ENCODE peak calls at places on chromosomes 1 and 21, in seven cellular contexts. One of them, this sample, is unnamed.

GRCh38 chr1:27560271-27561125 is 43.4 kb downstream of the AHDC1 start:
- DNase-seq in fibroblast of the aortic adventitia: no peak
- DNase-seq in natural killer cell treated with Interleukin-12 subunit alpha and Interleukin-12 subunit beta and Interleukin-15 and Interleukin-18, amount 100 ng/mL, for 72 hours: no peak
- DNase-seq in SK-MEL-5: no peak
- DNase-seq in BJ: no peak
- DNase-seq in NCI-H2029 treated with DMSO at 0.1 percent for 48 hours: no peak
- DNase-seq in Right ventricle myocardium superior: no peak
- DNase-seq in this sample: no peak

GRCh38 chr1:6177681-6178380 is 2.3 kb downstream of the CHD5 start:
- DNase-seq in fibroblast of the aortic adventitia: no peak
- DNase-seq in natural killer cell treated with Interleukin-12 subunit alpha and Interleukin-12 subunit beta and Interleukin-15 and Interleukin-18, amount 100 ng/mL, for 72 hours: no peak
- DNase-seq in SK-MEL-5: no peak
- DNase-seq in BJ: no peak
- DNase-seq in NCI-H2029 treated with DMSO at 0.1 percent for 48 hours: no peak
- DNase-seq in Right ventricle myocardium superior: no peak
- DNase-seq in this sample: no peak

GRCh38 chr1:180482425-180483275 is 19.7 kb downstream of the ACBD6 start:
- DNase-seq in fibroblast of the aortic adventitia: peak; percentile 76
- DNase-seq in natural killer cell treated with Interleukin-12 subunit alpha and Interleukin-12 subunit beta and Interleukin-15 and Interleukin-18, amount 100 ng/mL, for 72 hours: no peak
- DNase-seq in SK-MEL-5: peak; percentile 66
- DNase-seq in BJ: no peak
- DNase-seq in NCI-H2029 treated with DMSO at 0.1 percent for 48 hours: no peak
- DNase-seq in Right ventricle myocardium superior: no peak
- DNase-seq in this sample: no peak

GRCh38 chr1:226723640-226724532 is 15.2 kb downstream of the ITPKB start:
- DNase-seq in fibroblast of the aortic adventitia: peak; percentile 82
- DNase-seq in natural killer cell treated with Interleukin-12 subunit alpha and Interleukin-12 subunit beta and Interleukin-15 and Interleukin-18, amount 100 ng/mL, for 72 hours: no peak
- DNase-seq in SK-MEL-5: peak; percentile 71
- DNase-seq in BJ: no peak
- DNase-seq in NCI-H2029 treated with DMSO at 0.1 percent for 48 hours: no peak
- DNase-seq in Right ventricle myocardium superior: no peak
- DNase-seq in this sample: no peak

GRCh38 chr1:6345009-6345408 is 48.6 kb downstream of the ACOT7 start:
- DNase-seq in fibroblast of the aortic adventitia: no peak
- DNase-seq in natural killer cell treated with Interleukin-12 subunit alpha and Interleukin-12 subunit beta and Interleukin-15 and Interleukin-18, amount 100 ng/mL, for 72 hours: no peak
- DNase-seq in SK-MEL-5: no peak
- DNase-seq in BJ: no peak
- DNase-seq in NCI-H2029 treated with DMSO at 0.1 percent for 48 hours: no peak
- DNase-seq in Right ventricle myocardium superior: no peak
- DNase-seq in this sample: no peak

GRCh38 chr1:74504125-74505065 is 8.0 kb downstream of the LRRC53 start:
- DNase-seq in fibroblast of the aortic adventitia: peak; percentile 26
- DNase-seq in natural killer cell treated with Interleukin-12 subunit alpha and Interleukin-12 subunit beta and Interleukin-15 and Interleukin-18, amount 100 ng/mL, for 72 hours: no peak
- DNase-seq in SK-MEL-5: peak; percentile 76
- DNase-seq in BJ: no peak
- DNase-seq in NCI-H2029 treated with DMSO at 0.1 percent for 48 hours: no peak
- DNase-seq in Right ventricle myocardium superior: no peak
- DNase-seq in this sample: no peak

GRCh38 chr1:11414921-11415538 is 63.9 kb upstream of the DISP3 start:
- DNase-seq in fibroblast of the aortic adventitia: no peak
- DNase-seq in natural killer cell treated with Interleukin-12 subunit alpha and Interleukin-12 subunit beta and Interleukin-15 and Interleukin-18, amount 100 ng/mL, for 72 hours: no peak
- DNase-seq in SK-MEL-5: peak; percentile 16
- DNase-seq in BJ: no peak
- DNase-seq in NCI-H2029 treated with DMSO at 0.1 percent for 48 hours: no peak
- DNase-seq in Right ventricle myocardium superior: no peak
- DNase-seq in this sample: no peak

GRCh38 chr1:84505167-84506001 is 802 bp upstream of the SPATA1 start:
- DNase-seq in fibroblast of the aortic adventitia: peak; percentile 71
- DNase-seq in natural killer cell treated with Interleukin-12 subunit alpha and Interleukin-12 subunit beta and Interleukin-15 and Interleukin-18, amount 100 ng/mL, for 72 hours: peak; percentile 80
- DNase-seq in SK-MEL-5: peak; percentile 5
- DNase-seq in BJ: no peak
- DNase-seq in NCI-H2029 treated with DMSO at 0.1 percent for 48 hours: peak; percentile 23
- DNase-seq in Right ventricle myocardium superior: no peak
- DNase-seq in this sample: no peak

GRCh38 chr1:230609208-230609607 is 33.1 kb upstream of the COG2 start:
- DNase-seq in fibroblast of the aortic adventitia: no peak
- DNase-seq in natural killer cell treated with Interleukin-12 subunit alpha and Interleukin-12 subunit beta and Interleukin-15 and Interleukin-18, amount 100 ng/mL, for 72 hours: no peak
- DNase-seq in SK-MEL-5: no peak
- DNase-seq in BJ: no peak
- DNase-seq in NCI-H2029 treated with DMSO at 0.1 percent for 48 hours: no peak
- DNase-seq in Right ventricle myocardium superior: no peak
- DNase-seq in this sample: no peak

GRCh38 chr1:156102634-156103511 is 11.6 kb upstream of the LMNA start:
- DNase-seq in fibroblast of the aortic adventitia: peak; percentile 46
- DNase-seq in natural killer cell treated with Interleukin-12 subunit alpha and Interleukin-12 subunit beta and Interleukin-15 and Interleukin-18, amount 100 ng/mL, for 72 hours: no peak
- DNase-seq in SK-MEL-5: no peak
- DNase-seq in BJ: no peak
- DNase-seq in NCI-H2029 treated with DMSO at 0.1 percent for 48 hours: no peak
- DNase-seq in Right ventricle myocardium superior: no peak
- DNase-seq in this sample: no peak

GRCh38 chr1:153728305-153729066 is 636 bp downstream of the INTS3 start:
- DNase-seq in fibroblast of the aortic adventitia: peak; percentile 52
- DNase-seq in natural killer cell treated with Interleukin-12 subunit alpha and Interleukin-12 subunit beta and Interleukin-15 and Interleukin-18, amount 100 ng/mL, for 72 hours: no peak
- DNase-seq in SK-MEL-5: peak; percentile 63
- DNase-seq in BJ: no peak
- DNase-seq in NCI-H2029 treated with DMSO at 0.1 percent for 48 hours: no peak
- DNase-seq in Right ventricle myocardium superior: peak; percentile 57
- DNase-seq in this sample: peak; percentile 61

GRCh38 chr1:145995964-145996432 is 381 bp downstream of the TXNIP start:
- DNase-seq in fibroblast of the aortic adventitia: no peak
- DNase-seq in natural killer cell treated with Interleukin-12 subunit alpha and Interleukin-12 subunit beta and Interleukin-15 and Interleukin-18, amount 100 ng/mL, for 72 hours: no peak
- DNase-seq in SK-MEL-5: no peak
- DNase-seq in BJ: no peak
- DNase-seq in NCI-H2029 treated with DMSO at 0.1 percent for 48 hours: no peak
- DNase-seq in Right ventricle myocardium superior: no peak
- DNase-seq in this sample: no peak

GRCh38 chr1:228781161-228781771 is 46.0 kb downstream of the RHOU start:
- DNase-seq in fibroblast of the aortic adventitia: peak; percentile 36
- DNase-seq in natural killer cell treated with Interleukin-12 subunit alpha and Interleukin-12 subunit beta and Interleukin-15 and Interleukin-18, amount 100 ng/mL, for 72 hours: no peak
- DNase-seq in SK-MEL-5: peak; percentile 6
- DNase-seq in BJ: peak; percentile 28
- DNase-seq in NCI-H2029 treated with DMSO at 0.1 percent for 48 hours: no peak
- DNase-seq in Right ventricle myocardium superior: peak; percentile 50
- DNase-seq in this sample: no peak

GRCh38 chr1:227915564-227916553 is 31.9 kb downstream of the WNT9A start:
- DNase-seq in fibroblast of the aortic adventitia: no peak
- DNase-seq in natural killer cell treated with Interleukin-12 subunit alpha and Interleukin-12 subunit beta and Interleukin-15 and Interleukin-18, amount 100 ng/mL, for 72 hours: no peak
- DNase-seq in SK-MEL-5: no peak
- DNase-seq in BJ: no peak
- DNase-seq in NCI-H2029 treated with DMSO at 0.1 percent for 48 hours: no peak
- DNase-seq in Right ventricle myocardium superior: peak; percentile 35
- DNase-seq in this sample: peak; percentile 79

GRCh38 chr1:225156254-225156653 is 226.8 kb downstream of the DNAH14 start:
- DNase-seq in fibroblast of the aortic adventitia: peak; percentile 18
- DNase-seq in natural killer cell treated with Interleukin-12 subunit alpha and Interleukin-12 subunit beta and Interleukin-15 and Interleukin-18, amount 100 ng/mL, for 72 hours: no peak
- DNase-seq in SK-MEL-5: no peak
- DNase-seq in BJ: no peak
- DNase-seq in NCI-H2029 treated with DMSO at 0.1 percent for 48 hours: no peak
- DNase-seq in Right ventricle myocardium superior: no peak
- DNase-seq in this sample: no peak

GRCh38 chr1:203069028-203069804 is 16.6 kb downstream of the MYOG start:
- DNase-seq in fibroblast of the aortic adventitia: peak; percentile 28
- DNase-seq in natural killer cell treated with Interleukin-12 subunit alpha and Interleukin-12 subunit beta and Interleukin-15 and Interleukin-18, amount 100 ng/mL, for 72 hours: no peak
- DNase-seq in SK-MEL-5: no peak
- DNase-seq in BJ: no peak
- DNase-seq in NCI-H2029 treated with DMSO at 0.1 percent for 48 hours: peak; percentile 13
- DNase-seq in Right ventricle myocardium superior: no peak
- DNase-seq in this sample: peak; percentile 59

GRCh38 chr1:200266871-200267270 is 143.0 kb downstream of the ZNF281 start:
- DNase-seq in fibroblast of the aortic adventitia: no peak
- DNase-seq in natural killer cell treated with Interleukin-12 subunit alpha and Interleukin-12 subunit beta and Interleukin-15 and Interleukin-18, amount 100 ng/mL, for 72 hours: no peak
- DNase-seq in SK-MEL-5: no peak
- DNase-seq in BJ: no peak
- DNase-seq in NCI-H2029 treated with DMSO at 0.1 percent for 48 hours: no peak
- DNase-seq in Right ventricle myocardium superior: no peak
- DNase-seq in this sample: no peak

GRCh38 chr1:9260086-9260766 is 25.7 kb downstream of the H6PD start:
- DNase-seq in fibroblast of the aortic adventitia: no peak
- DNase-seq in natural killer cell treated with Interleukin-12 subunit alpha and Interleukin-12 subunit beta and Interleukin-15 and Interleukin-18, amount 100 ng/mL, for 72 hours: no peak
- DNase-seq in SK-MEL-5: no peak
- DNase-seq in BJ: no peak
- DNase-seq in NCI-H2029 treated with DMSO at 0.1 percent for 48 hours: no peak
- DNase-seq in Right ventricle myocardium superior: no peak
- DNase-seq in this sample: no peak

GRCh38 chr1:28439320-28439719 is 66.5 kb upstream of the RCC1 start:
- DNase-seq in fibroblast of the aortic adventitia: no peak
- DNase-seq in natural killer cell treated with Interleukin-12 subunit alpha and Interleukin-12 subunit beta and Interleukin-15 and Interleukin-18, amount 100 ng/mL, for 72 hours: no peak
- DNase-seq in SK-MEL-5: no peak
- DNase-seq in BJ: no peak
- DNase-seq in NCI-H2029 treated with DMSO at 0.1 percent for 48 hours: no peak
- DNase-seq in Right ventricle myocardium superior: no peak
- DNase-seq in this sample: no peak

GRCh38 chr1:243718893-243719292 is 131.2 kb downstream of the AKT3 start:
- DNase-seq in fibroblast of the aortic adventitia: peak; percentile 94
- DNase-seq in natural killer cell treated with Interleukin-12 subunit alpha and Interleukin-12 subunit beta and Interleukin-15 and Interleukin-18, amount 100 ng/mL, for 72 hours: no peak
- DNase-seq in SK-MEL-5: no peak
- DNase-seq in BJ: peak; percentile 53
- DNase-seq in NCI-H2029 treated with DMSO at 0.1 percent for 48 hours: no peak
- DNase-seq in Right ventricle myocardium superior: no peak
- DNase-seq in this sample: no peak

GRCh38 chr1:172109357-172109756 is 268.1 kb downstream of the DNM3 start:
- DNase-seq in fibroblast of the aortic adventitia: peak; percentile 49
- DNase-seq in natural killer cell treated with Interleukin-12 subunit alpha and Interleukin-12 subunit beta and Interleukin-15 and Interleukin-18, amount 100 ng/mL, for 72 hours: no peak
- DNase-seq in SK-MEL-5: no peak
- DNase-seq in BJ: no peak
- DNase-seq in NCI-H2029 treated with DMSO at 0.1 percent for 48 hours: no peak
- DNase-seq in Right ventricle myocardium superior: no peak
- DNase-seq in this sample: no peak

GRCh38 chr21:43854773-43855633 is 10.0 kb upstream of the AGPAT3 start:
- DNase-seq in fibroblast of the aortic adventitia: no peak
- DNase-seq in natural killer cell treated with Interleukin-12 subunit alpha and Interleukin-12 subunit beta and Interleukin-15 and Interleukin-18, amount 100 ng/mL, for 72 hours: peak; percentile 81
- DNase-seq in SK-MEL-5: no peak
- DNase-seq in BJ: no peak
- DNase-seq in NCI-H2029 treated with DMSO at 0.1 percent for 48 hours: no peak
- DNase-seq in Right ventricle myocardium superior: no peak
- DNase-seq in this sample: no peak

GRCh38 chr1:244494659-244495058 is 33.6 kb downstream of the CATSPERE start:
- DNase-seq in fibroblast of the aortic adventitia: no peak
- DNase-seq in natural killer cell treated with Interleukin-12 subunit alpha and Interleukin-12 subunit beta and Interleukin-15 and Interleukin-18, amount 100 ng/mL, for 72 hours: no peak
- DNase-seq in SK-MEL-5: no peak
- DNase-seq in BJ: no peak
- DNase-seq in NCI-H2029 treated with DMSO at 0.1 percent for 48 hours: no peak
- DNase-seq in Right ventricle myocardium superior: no peak
- DNase-seq in this sample: no peak

GRCh38 chr1:72366473-72366872 is 84.1 kb upstream of the NEGR1 start:
- DNase-seq in fibroblast of the aortic adventitia: peak; percentile 63
- DNase-seq in natural killer cell treated with Interleukin-12 subunit alpha and Interleukin-12 subunit beta and Interleukin-15 and Interleukin-18, amount 100 ng/mL, for 72 hours: no peak
- DNase-seq in SK-MEL-5: no peak
- DNase-seq in BJ: no peak
- DNase-seq in NCI-H2029 treated with DMSO at 0.1 percent for 48 hours: peak; percentile 64
- DNase-seq in Right ventricle myocardium superior: no peak
- DNase-seq in this sample: peak; percentile 46

GRCh38 chr1:109193653-109194590 is 19.8 kb upstream of the SARS1 start:
- DNase-seq in fibroblast of the aortic adventitia: no peak
- DNase-seq in natural killer cell treated with Interleukin-12 subunit alpha and Interleukin-12 subunit beta and Interleukin-15 and Interleukin-18, amount 100 ng/mL, for 72 hours: peak; percentile 70
- DNase-seq in SK-MEL-5: peak; percentile 68
- DNase-seq in BJ: no peak
- DNase-seq in NCI-H2029 treated with DMSO at 0.1 percent for 48 hours: peak; percentile 41
- DNase-seq in Right ventricle myocardium superior: no peak
- DNase-seq in this sample: no peak

GRCh38 chr1:21814241-21814918 is 2.3 kb downstream of the LDLRAD2 start:
- DNase-seq in fibroblast of the aortic adventitia: no peak
- DNase-seq in natural killer cell treated with Interleukin-12 subunit alpha and Interleukin-12 subunit beta and Interleukin-15 and Interleukin-18, amount 100 ng/mL, for 72 hours: no peak
- DNase-seq in SK-MEL-5: no peak
- DNase-seq in BJ: no peak
- DNase-seq in NCI-H2029 treated with DMSO at 0.1 percent for 48 hours: no peak
- DNase-seq in Right ventricle myocardium superior: peak; percentile 49
- DNase-seq in this sample: no peak

GRCh38 chr1:30786264-30786991 is 28.9 kb upstream of the LAPTM5 start:
- DNase-seq in fibroblast of the aortic adventitia: no peak
- DNase-seq in natural killer cell treated with Interleukin-12 subunit alpha and Interleukin-12 subunit beta and Interleukin-15 and Interleukin-18, amount 100 ng/mL, for 72 hours: no peak
- DNase-seq in SK-MEL-5: peak; percentile 98
- DNase-seq in BJ: no peak
- DNase-seq in NCI-H2029 treated with DMSO at 0.1 percent for 48 hours: no peak
- DNase-seq in Right ventricle myocardium superior: peak; percentile 17
- DNase-seq in this sample: no peak

GRCh38 chr1:61502011-61502410 is 222.9 kb downstream of the TM2D1 start:
- DNase-seq in fibroblast of the aortic adventitia: peak; percentile 68
- DNase-seq in natural killer cell treated with Interleukin-12 subunit alpha and Interleukin-12 subunit beta and Interleukin-15 and Interleukin-18, amount 100 ng/mL, for 72 hours: no peak
- DNase-seq in SK-MEL-5: no peak
- DNase-seq in BJ: no peak
- DNase-seq in NCI-H2029 treated with DMSO at 0.1 percent for 48 hours: no peak
- DNase-seq in Right ventricle myocardium superior: no peak
- DNase-seq in this sample: no peak

GRCh38 chr1:10415211-10415930 is 14.9 kb upstream of the CENPS start:
- DNase-seq in fibroblast of the aortic adventitia: peak; percentile 86
- DNase-seq in natural killer cell treated with Interleukin-12 subunit alpha and Interleukin-12 subunit beta and Interleukin-15 and Interleukin-18, amount 100 ng/mL, for 72 hours: no peak
- DNase-seq in SK-MEL-5: peak; percentile 50
- DNase-seq in BJ: no peak
- DNase-seq in NCI-H2029 treated with DMSO at 0.1 percent for 48 hours: no peak
- DNase-seq in Right ventricle myocardium superior: peak; percentile 55
- DNase-seq in this sample: no peak

GRCh38 chr1:201493757-201494617 is 12.9 kb downstream of the CSRP1 start:
- DNase-seq in fibroblast of the aortic adventitia: peak; percentile 80
- DNase-seq in natural killer cell treated with Interleukin-12 subunit alpha and Interleukin-12 subunit beta and Interleukin-15 and Interleukin-18, amount 100 ng/mL, for 72 hours: no peak
- DNase-seq in SK-MEL-5: no peak
- DNase-seq in BJ: no peak
- DNase-seq in NCI-H2029 treated with DMSO at 0.1 percent for 48 hours: no peak
- DNase-seq in Right ventricle myocardium superior: no peak
- DNase-seq in this sample: no peak

GRCh38 chr1:11731719-11732283 is 4.1 kb upstream of the AGTRAP start:
- DNase-seq in fibroblast of the aortic adventitia: peak; percentile 71
- DNase-seq in natural killer cell treated with Interleukin-12 subunit alpha and Interleukin-12 subunit beta and Interleukin-15 and Interleukin-18, amount 100 ng/mL, for 72 hours: no peak
- DNase-seq in SK-MEL-5: peak; percentile 64
- DNase-seq in BJ: no peak
- DNase-seq in NCI-H2029 treated with DMSO at 0.1 percent for 48 hours: peak; percentile 7
- DNase-seq in Right ventricle myocardium superior: peak; percentile 87
- DNase-seq in this sample: peak; percentile 80

GRCh38 chr1:191582169-191582568 is 576.1 kb upstream of the RGS18 start:
- DNase-seq in fibroblast of the aortic adventitia: peak; percentile 8
- DNase-seq in natural killer cell treated with Interleukin-12 subunit alpha and Interleukin-12 subunit beta and Interleukin-15 and Interleukin-18, amount 100 ng/mL, for 72 hours: no peak
- DNase-seq in SK-MEL-5: no peak
- DNase-seq in BJ: no peak
- DNase-seq in NCI-H2029 treated with DMSO at 0.1 percent for 48 hours: no peak
- DNase-seq in Right ventricle myocardium superior: no peak
- DNase-seq in this sample: no peak

GRCh38 chr1:37556712-37557196 is at the start of gene DNALI1:
- DNase-seq in fibroblast of the aortic adventitia: peak; percentile 85
- DNase-seq in natural killer cell treated with Interleukin-12 subunit alpha and Interleukin-12 subunit beta and Interleukin-15 and Interleukin-18, amount 100 ng/mL, for 72 hours: no peak
- DNase-seq in SK-MEL-5: peak; percentile 43
- DNase-seq in BJ: peak; percentile 44
- DNase-seq in NCI-H2029 treated with DMSO at 0.1 percent for 48 hours: peak; percentile 98
- DNase-seq in Right ventricle myocardium superior: peak; percentile 88
- DNase-seq in this sample: peak; percentile 88

GRCh38 chr1:181541947-181542346 is 58.6 kb downstream of the CACNA1E start:
- DNase-seq in fibroblast of the aortic adventitia: peak; percentile 36
- DNase-seq in natural killer cell treated with Interleukin-12 subunit alpha and Interleukin-12 subunit beta and Interleukin-15 and Interleukin-18, amount 100 ng/mL, for 72 hours: no peak
- DNase-seq in SK-MEL-5: no peak
- DNase-seq in BJ: no peak
- DNase-seq in NCI-H2029 treated with DMSO at 0.1 percent for 48 hours: no peak
- DNase-seq in Right ventricle myocardium superior: no peak
- DNase-seq in this sample: no peak

GRCh38 chr1:47895436-47895835 is 101.7 kb downstream of the TRABD2B start:
- DNase-seq in fibroblast of the aortic adventitia: no peak
- DNase-seq in natural killer cell treated with Interleukin-12 subunit alpha and Interleukin-12 subunit beta and Interleukin-15 and Interleukin-18, amount 100 ng/mL, for 72 hours: no peak
- DNase-seq in SK-MEL-5: no peak
- DNase-seq in BJ: no peak
- DNase-seq in NCI-H2029 treated with DMSO at 0.1 percent for 48 hours: no peak
- DNase-seq in Right ventricle myocardium superior: no peak
- DNase-seq in this sample: no peak

GRCh38 chr1:162756523-162756922 is 34.0 kb upstream of the HSD17B7 start:
- DNase-seq in fibroblast of the aortic adventitia: peak; percentile 24
- DNase-seq in natural killer cell treated with Interleukin-12 subunit alpha and Interleukin-12 subunit beta and Interleukin-15 and Interleukin-18, amount 100 ng/mL, for 72 hours: no peak
- DNase-seq in SK-MEL-5: no peak
- DNase-seq in BJ: no peak
- DNase-seq in NCI-H2029 treated with DMSO at 0.1 percent for 48 hours: no peak
- DNase-seq in Right ventricle myocardium superior: no peak
- DNase-seq in this sample: no peak

GRCh38 chr1:210883821-210884220 is 250.1 kb downstream of the KCNH1 start:
- DNase-seq in fibroblast of the aortic adventitia: no peak
- DNase-seq in natural killer cell treated with Interleukin-12 subunit alpha and Interleukin-12 subunit beta and Interleukin-15 and Interleukin-18, amount 100 ng/mL, for 72 hours: no peak
- DNase-seq in SK-MEL-5: no peak
- DNase-seq in BJ: peak; percentile 41
- DNase-seq in NCI-H2029 treated with DMSO at 0.1 percent for 48 hours: no peak
- DNase-seq in Right ventricle myocardium superior: no peak
- DNase-seq in this sample: no peak

GRCh38 chr1:226292874-226293552 is 16.0 kb downstream of the LIN9 start:
- DNase-seq in fibroblast of the aortic adventitia: no peak
- DNase-seq in natural killer cell treated with Interleukin-12 subunit alpha and Interleukin-12 subunit beta and Interleukin-15 and Interleukin-18, amount 100 ng/mL, for 72 hours: no peak
- DNase-seq in SK-MEL-5: no peak
- DNase-seq in BJ: no peak
- DNase-seq in NCI-H2029 treated with DMSO at 0.1 percent for 48 hours: no peak
- DNase-seq in Right ventricle myocardium superior: no peak
- DNase-seq in this sample: no peak

This sample was measured in ureter.